ENCODE peak calls at places on chromosomes 16 and 17, in five cellular contexts. One of them, this sample, is unnamed.
A peak's percentile ranks its signal among the peaks of the same experiment; 100 is the strongest.

GRCh38 chr17:79023886-79024771 is at the start of gene C1QTNF1:
- DNase-seq in Peyer's patch: peak; percentile 70
- DNase-seq in right atrium auricular region: peak; percentile 79
- DNase-seq in transverse colon: peak; percentile 70
- DNase-seq in thoracic aorta: no peak
- DNase-seq in this sample: peak; percentile 69

GRCh38 chr16:23519282-23519681 is 9.0 kb upstream of the GGA2 start:
- DNase-seq in Peyer's patch: no peak
- DNase-seq in right atrium auricular region: no peak
- DNase-seq in transverse colon: no peak
- DNase-seq in thoracic aorta: no peak
- DNase-seq in this sample: no peak

GRCh38 chr16:2691491-2692248 is 9.3 kb downstream of the KCTD5 start:
- DNase-seq in Peyer's patch: no peak
- DNase-seq in right atrium auricular region: no peak
- DNase-seq in transverse colon: no peak
- DNase-seq in thoracic aorta: no peak
- DNase-seq in this sample: no peak

GRCh38 chr17:76132574-76133338 is 8.3 kb downstream of the FOXJ1 start:
- DNase-seq in Peyer's patch: no peak
- DNase-seq in right atrium auricular region: no peak
- DNase-seq in transverse colon: peak; percentile 64
- DNase-seq in thoracic aorta: no peak
- DNase-seq in this sample: no peak

GRCh38 chr16:28873543-28874201 is 4.6 kb upstream of the ATP2A1 start:
- DNase-seq in Peyer's patch: peak; percentile 66
- DNase-seq in right atrium auricular region: no peak
- DNase-seq in transverse colon: peak; percentile 30
- DNase-seq in thoracic aorta: no peak
- DNase-seq in this sample: no peak

GRCh38 chr17:4072487-4073157 is 70.2 kb downstream of the ZZEF1 start:
- DNase-seq in Peyer's patch: no peak
- DNase-seq in right atrium auricular region: no peak
- DNase-seq in transverse colon: no peak
- DNase-seq in thoracic aorta: no peak
- DNase-seq in this sample: no peak

GRCh38 chr16:90046971-90047713 is 27.9 kb upstream of the DBNDD1 start:
- DNase-seq in Peyer's patch: peak; percentile 61
- DNase-seq in right atrium auricular region: no peak
- DNase-seq in transverse colon: peak; percentile 54
- DNase-seq in thoracic aorta: no peak
- DNase-seq in this sample: peak; percentile 60

GRCh38 chr17:61410100-61410551 is 10.5 kb downstream of the TBX2 start:
- DNase-seq in Peyer's patch: peak; percentile 43
- DNase-seq in right atrium auricular region: no peak
- DNase-seq in transverse colon: no peak
- DNase-seq in thoracic aorta: no peak
- DNase-seq in this sample: peak; percentile 78

GRCh38 chr17:55577687-55578086 is 66.4 kb upstream of the SMIM36 start:
- DNase-seq in Peyer's patch: peak; percentile 66
- DNase-seq in right atrium auricular region: no peak
- DNase-seq in transverse colon: no peak
- DNase-seq in thoracic aorta: no peak
- DNase-seq in this sample: no peak

GRCh38 chr17:42132941-42133340 is 10.3 kb downstream of the HSPB9 start:
- DNase-seq in Peyer's patch: peak; percentile 75
- DNase-seq in right atrium auricular region: no peak
- DNase-seq in transverse colon: peak; percentile 77
- DNase-seq in thoracic aorta: no peak
- DNase-seq in this sample: peak; percentile 66

GRCh38 chr17:953767-954166 is 25.8 kb downstream of the NXN start:
- DNase-seq in Peyer's patch: no peak
- DNase-seq in right atrium auricular region: no peak
- DNase-seq in transverse colon: no peak
- DNase-seq in thoracic aorta: no peak
- DNase-seq in this sample: no peak

GRCh38 chr17:38750312-38751121 is 2.0 kb upstream of the PSMB3 start:
- DNase-seq in Peyer's patch: no peak
- DNase-seq in right atrium auricular region: no peak
- DNase-seq in transverse colon: no peak
- DNase-seq in thoracic aorta: no peak
- DNase-seq in this sample: no peak

GRCh38 chr17:8836821-8837426 is 30.6 kb downstream of the PIK3R6 start:
- DNase-seq in Peyer's patch: peak; percentile 14
- DNase-seq in right atrium auricular region: peak; percentile 21
- DNase-seq in transverse colon: no peak
- DNase-seq in thoracic aorta: no peak
- DNase-seq in this sample: peak; percentile 9

GRCh38 chr17:40452074-40452787 is 9.0 kb downstream of the IGFBP4 start:
- DNase-seq in Peyer's patch: no peak
- DNase-seq in right atrium auricular region: peak; percentile 77
- DNase-seq in transverse colon: no peak
- DNase-seq in thoracic aorta: peak; percentile 44
- DNase-seq in this sample: peak; percentile 48

GRCh38 chr17:12107905-12108304 is 87.2 kb downstream of the MAP2K4 start:
- DNase-seq in Peyer's patch: no peak
- DNase-seq in right atrium auricular region: no peak
- DNase-seq in transverse colon: no peak
- DNase-seq in thoracic aorta: no peak
- DNase-seq in this sample: no peak

GRCh38 chr17:75232786-75233185 is 27.3 kb downstream of the NUP85 start:
- DNase-seq in Peyer's patch: no peak
- DNase-seq in right atrium auricular region: no peak
- DNase-seq in transverse colon: no peak
- DNase-seq in thoracic aorta: no peak
- DNase-seq in this sample: no peak

GRCh38 chr16:30953511-30954124 is 3.9 kb upstream of the SETD1A start:
- DNase-seq in Peyer's patch: peak; percentile 79
- DNase-seq in right atrium auricular region: no peak
- DNase-seq in transverse colon: peak; percentile 73
- DNase-seq in thoracic aorta: no peak
- DNase-seq in this sample: no peak

GRCh38 chr16:64162613-64163375 is 959.1 kb downstream of the CDH11 start:
- DNase-seq in Peyer's patch: no peak
- DNase-seq in right atrium auricular region: no peak
- DNase-seq in transverse colon: no peak
- DNase-seq in thoracic aorta: no peak
- DNase-seq in this sample: no peak

GRCh38 chr16:89697616-89698331 is 3.7 kb downstream of the SPATA2L start:
- DNase-seq in Peyer's patch: no peak
- DNase-seq in right atrium auricular region: no peak
- DNase-seq in transverse colon: no peak
- DNase-seq in thoracic aorta: no peak
- DNase-seq in this sample: no peak

GRCh38 chr16:5875416-5875815 is 777.8 kb upstream of the EEF2KMT start:
- DNase-seq in Peyer's patch: no peak
- DNase-seq in right atrium auricular region: no peak
- DNase-seq in transverse colon: no peak
- DNase-seq in thoracic aorta: no peak
- DNase-seq in this sample: no peak

GRCh38 chr16:73399486-73399885 is 351.6 kb upstream of the ZFHX3 start:
- DNase-seq in Peyer's patch: no peak
- DNase-seq in right atrium auricular region: no peak
- DNase-seq in transverse colon: no peak
- DNase-seq in thoracic aorta: no peak
- DNase-seq in this sample: no peak

GRCh38 chr16:14193316-14193871 is 122.3 kb downstream of the MRTFB start:
- DNase-seq in Peyer's patch: peak; percentile 55
- DNase-seq in right atrium auricular region: no peak
- DNase-seq in transverse colon: peak; percentile 45
- DNase-seq in thoracic aorta: no peak
- DNase-seq in this sample: no peak

GRCh38 chr17:77604301-77605031 is 354.0 kb upstream of the TNRC6C start:
- DNase-seq in Peyer's patch: no peak
- DNase-seq in right atrium auricular region: no peak
- DNase-seq in transverse colon: no peak
- DNase-seq in thoracic aorta: no peak
- DNase-seq in this sample: peak; percentile 17

GRCh38 chr16:4935231-4935855 is 1.6 kb downstream of the PPL start:
- DNase-seq in Peyer's patch: peak; percentile 75
- DNase-seq in right atrium auricular region: peak; percentile 87
- DNase-seq in transverse colon: peak; percentile 65
- DNase-seq in thoracic aorta: peak; percentile 68
- DNase-seq in this sample: peak; percentile 95

GRCh38 chr16:31404353-31405064 is 11.4 kb downstream of the ITGAD start:
- DNase-seq in Peyer's patch: no peak
- DNase-seq in right atrium auricular region: no peak
- DNase-seq in transverse colon: no peak
- DNase-seq in thoracic aorta: no peak
- DNase-seq in this sample: no peak

GRCh38 chr16:5422047-5422446 is 324.5 kb upstream of the EEF2KMT start:
- DNase-seq in Peyer's patch: no peak
- DNase-seq in right atrium auricular region: no peak
- DNase-seq in transverse colon: no peak
- DNase-seq in thoracic aorta: no peak
- DNase-seq in this sample: no peak

GRCh38 chr17:66965801-66966528 is 1.5 kb downstream of the CACNG4 start:
- DNase-seq in Peyer's patch: no peak
- DNase-seq in right atrium auricular region: no peak
- DNase-seq in transverse colon: no peak
- DNase-seq in thoracic aorta: no peak
- DNase-seq in this sample: no peak

GRCh38 chr17:78375401-78376079 is 2.9 kb upstream of the PGS1 start:
- DNase-seq in Peyer's patch: no peak
- DNase-seq in right atrium auricular region: no peak
- DNase-seq in transverse colon: no peak
- DNase-seq in thoracic aorta: no peak
- DNase-seq in this sample: peak; percentile 60

GRCh38 chr16:58451945-58452401 is 48.0 kb upstream of the NDRG4 start:
- DNase-seq in Peyer's patch: no peak
- DNase-seq in right atrium auricular region: no peak
- DNase-seq in transverse colon: no peak
- DNase-seq in thoracic aorta: no peak
- DNase-seq in this sample: no peak

GRCh38 chr16:51147776-51148673 is 3.0 kb downstream of the SALL1 start:
- DNase-seq in Peyer's patch: no peak
- DNase-seq in right atrium auricular region: no peak
- DNase-seq in transverse colon: no peak
- DNase-seq in thoracic aorta: no peak
- DNase-seq in this sample: no peak

GRCh38 chr16:70738083-70738977 is 52.5 kb upstream of the MTSS2 start:
- DNase-seq in Peyer's patch: no peak
- DNase-seq in right atrium auricular region: no peak
- DNase-seq in transverse colon: peak; percentile 56
- DNase-seq in thoracic aorta: no peak
- DNase-seq in this sample: peak; percentile 91

GRCh38 chr17:78241277-78242023 is 10.0 kb downstream of the TMEM235 start:
- DNase-seq in Peyer's patch: no peak
- DNase-seq in right atrium auricular region: no peak
- DNase-seq in transverse colon: no peak
- DNase-seq in thoracic aorta: no peak
- DNase-seq in this sample: no peak

GRCh38 chr17:72580321-72581127 is 459.7 kb downstream of the SOX9 start:
- DNase-seq in Peyer's patch: peak; percentile 56
- DNase-seq in right atrium auricular region: no peak
- DNase-seq in transverse colon: peak; percentile 42
- DNase-seq in thoracic aorta: no peak
- DNase-seq in this sample: no peak

GRCh38 chr17:70107441-70107840 is 32.4 kb downstream of the KCNJ16 start:
- DNase-seq in Peyer's patch: no peak
- DNase-seq in right atrium auricular region: no peak
- DNase-seq in transverse colon: no peak
- DNase-seq in thoracic aorta: no peak
- DNase-seq in this sample: no peak
- H3K4me1 ChIP-seq in Peyer's patch: no peaks in the 10 kb centered on the region
- H3K4me1 ChIP-seq in right atrium auricular region: no peaks in the 10 kb centered on the region
- H3K4me1 ChIP-seq in transverse colon: no peaks in the 10 kb centered on the region
- H3K4me1 ChIP-seq in thoracic aorta: peaks cover 25% of the 10 kb centered on the region
- H3K4me1 ChIP-seq in this sample: no peaks in the 10 kb centered on the region

DNA sequence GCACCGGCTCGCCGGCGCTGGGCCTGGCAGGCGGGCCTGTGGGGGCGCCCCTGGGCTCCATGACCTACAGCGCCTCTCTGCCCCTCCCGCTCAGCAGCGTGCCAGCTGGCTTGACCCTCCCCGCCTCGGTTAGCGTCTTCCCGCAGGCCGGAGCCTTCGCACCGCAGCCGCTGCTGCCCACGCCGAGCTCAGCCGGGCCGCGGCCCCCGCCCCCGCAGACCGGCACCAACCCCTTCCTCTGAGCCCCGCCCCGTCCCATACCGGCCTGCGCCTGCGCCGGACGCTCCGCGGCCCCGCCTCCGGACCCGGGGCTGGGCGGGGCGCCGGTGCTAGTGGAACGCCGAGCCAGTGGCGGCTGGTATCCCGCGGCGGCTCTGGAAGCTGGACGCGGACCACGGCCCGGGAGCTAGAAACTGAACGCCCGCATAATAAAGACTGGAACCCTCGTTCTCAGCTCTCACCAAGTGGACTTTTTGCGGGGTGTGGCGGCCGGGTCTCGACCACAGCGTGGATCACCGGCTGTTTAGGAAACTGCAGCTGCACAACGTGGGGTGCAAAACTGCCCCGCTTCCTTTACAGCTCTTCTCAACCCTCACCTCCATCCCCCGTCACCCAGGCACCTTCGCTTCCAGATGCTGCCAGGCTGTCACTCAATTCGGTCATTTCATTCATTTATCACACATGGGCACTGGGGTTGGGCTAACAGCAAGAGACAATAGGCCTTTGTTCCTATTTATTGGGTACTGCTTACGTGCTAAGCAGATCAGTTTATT is 4.9 kb upstream of the SPATA20 start:
- DNase-seq in Peyer's patch: peak; percentile 93
- DNase-seq in right atrium auricular region: peak; percentile 83
- DNase-seq in transverse colon: peak; percentile 92
- DNase-seq in thoracic aorta: no peak
- DNase-seq in this sample: peak; percentile 85
- TF ChIP-seq CTCF in Peyer's patch: peak; percentile 16
- TF ChIP-seq CTCF in right atrium auricular region: no peak
- TF ChIP-seq CTCF in transverse colon: no peak
- TF ChIP-seq CTCF in thoracic aorta: no peak
- TF ChIP-seq CTCF in this sample: no peak

GRCh38 chr16:75593308-75593707 is 27.1 kb downstream of the GABARAPL2 start:
- DNase-seq in Peyer's patch: no peak
- DNase-seq in right atrium auricular region: no peak
- DNase-seq in transverse colon: no peak
- DNase-seq in thoracic aorta: no peak
- DNase-seq in this sample: peak; percentile 24
- H3K27ac ChIP-seq in Peyer's patch: no peak overlapping the region
- H3K27ac ChIP-seq in right atrium auricular region: peak overlapping the region; percentile 56
- H3K27ac ChIP-seq in transverse colon: no peak overlapping the region
- H3K27ac ChIP-seq in thoracic aorta: peak overlapping the region; percentile 7
- H3K27ac ChIP-seq in this sample: peak overlapping the region; percentile 30

DNA sequence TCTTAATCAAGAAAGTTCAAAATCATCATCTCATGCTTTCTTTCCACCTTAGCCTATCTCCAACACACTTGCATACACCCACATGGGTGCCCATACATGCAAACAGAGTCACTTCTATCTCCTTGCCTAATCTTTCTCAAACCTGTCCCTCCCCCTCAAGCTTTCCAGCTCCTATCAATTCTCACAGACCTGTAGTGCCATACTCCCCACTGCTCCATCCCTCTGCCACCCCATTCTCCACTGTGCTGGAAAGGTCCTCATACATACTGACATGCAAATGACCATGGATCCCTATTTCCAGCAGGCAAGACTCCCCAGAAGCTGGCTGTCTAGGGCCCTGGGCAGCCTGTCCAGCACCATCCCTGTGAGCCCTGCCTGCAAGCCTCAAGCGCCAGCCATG is 320.4 kb upstream of the CCL2 start:
- DNase-seq in Peyer's patch: no peak
- DNase-seq in right atrium auricular region: no peak
- DNase-seq in transverse colon: no peak
- DNase-seq in thoracic aorta: no peak
- DNase-seq in this sample: no peak
- H3K4me1 ChIP-seq in Peyer's patch: no peaks in the 10 kb centered on the region
- H3K4me1 ChIP-seq in right atrium auricular region: no peaks in the 10 kb centered on the region
- H3K4me1 ChIP-seq in transverse colon: no peaks in the 10 kb centered on the region
- H3K4me1 ChIP-seq in thoracic aorta: no peaks in the 10 kb centered on the region
- H3K4me1 ChIP-seq in this sample: no peaks in the 10 kb centered on the region